ENCODE peak calls at places on chromosomes 16 and 17, in six cellular contexts. Y, S, A, M, D and F are unnamed samples. For H3K4me1, the result is how much of the 10 kb centered on the place peaks cover.

GRCh38 chr17:29444589-29444988 is 54.4 kb downstream of the TAOK1 start:
- DNase-seq in S (no peak), M (no peak), D (no peak), Y (no peak), A (no peak), F (no peak)

GRCh38 chr16:25716186-25716585 is 24.4 kb downstream of the HS3ST4 start:
- DNase-seq in M (no peak), Y (no peak), A (no peak), D (no peak), S (no peak), F (no peak)

GRCh38 chr17:48293319-48294192 is 136.5 kb downstream of the SKAP1 start:
- DNase-seq in M (no peak), Y (no peak), S (no peak), A (no peak), D (no peak), F (no peak)

GRCh38 chr17:57045868-57046671 is 39.0 kb upstream of the AKAP1 start:
- DNase-seq in S (no peak), A (peak), Y (no peak), M (peak), D (peak), F (peak)

GRCh38 chr17:50577451-50577954 is 17.0 kb downstream of the CACNA1G start:
- DNase-seq in D (no peak), Y (no peak), M (no peak), S (no peak), A (no peak), F (no peak)

GRCh38 chr16:59665618-59666220 is 931.6 kb upstream of the GOT2 start:
- DNase-seq in S (no peak), Y (no peak), D (no peak), A (no peak), M (no peak), F (no peak)

GRCh38 chr17:81404557-81405165 is 9.4 kb downstream of the BAHCC1 start:
- DNase-seq in S (no peak), D (no peak), M (no peak), A (no peak), Y (no peak), F (no peak)

GRCh38 chr16:85851034-85851780 is 47.8 kb upstream of the IRF8 start:
- DNase-seq in Y (no peak), M (no peak), S (no peak), A (no peak), D (no peak), F (no peak)

GRCh38 chr16:68128577-68129305 is 43.6 kb downstream of the NFATC3 start:
- DNase-seq in D (no peak), A (no peak), S (peak), M (no peak), Y (no peak), F (no peak)

GRCh38 chr16:70782237-70782636 is 18.7 kb downstream of the VAC14 start:
- DNase-seq in D (no peak), S (no peak), M (no peak), A (no peak), Y (no peak), F (no peak)

GRCh38 chr16:10950393-10950792 is 6.0 kb downstream of the CLEC16A start:
- DNase-seq in Y (no peak), A (no peak), D (no peak), S (no peak), M (no peak), F (no peak)
- H3K4me1 ChIP-seq in Y (under half), A (under half), D (under half), S (under half), M (under half), F (under half)

GRCh38 chr17:45172541-45173286 is 11.0 kb downstream of the HEXIM2 start:
- DNase-seq in D (peak), Y (peak), M (peak), S (no peak), A (peak), F (peak)
- H3K4me3 ChIP-seq in D (peak), Y (no peak), M (no peak), S (no peak), A (peak), F (peak)

DNA sequence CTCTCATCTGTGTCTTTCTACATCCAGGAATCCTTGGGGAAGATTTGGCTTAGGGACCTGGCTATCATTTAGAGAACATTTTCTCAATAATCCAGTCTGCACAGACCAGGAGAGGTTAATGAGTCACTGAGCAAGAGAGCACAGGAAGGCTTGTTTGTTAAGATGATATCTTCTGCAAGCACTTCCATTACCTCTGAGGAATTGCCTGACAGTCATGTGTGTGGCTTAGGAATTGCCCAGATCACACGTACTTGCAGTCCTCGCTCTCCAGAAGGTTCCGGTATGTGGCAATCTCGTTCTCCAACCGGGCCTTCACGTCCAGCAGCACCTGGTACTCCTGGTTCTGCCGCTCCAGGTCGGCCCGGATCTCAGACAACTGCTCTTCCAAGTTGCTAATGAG is 3.3 kb downstream of the KRT37 start:
- DNase-seq in Y (no peak), M (no peak), S (no peak), D (no peak), A (no peak), F (no peak)
- H3K4me1 ChIP-seq in Y (under half), M (under half), S (under half), D (under half), A (under half), F (under half)

GRCh38 chr16:4846901-4847773 is at the start of the genes GLYR1 and UBN1:
- DNase-seq in D (peak), S (peak), Y (peak), M (peak), A (peak), F (peak)
- H3K4me3 ChIP-seq in D (peak), S (peak), Y (peak), M (peak), A (peak), F (peak)

DNA sequence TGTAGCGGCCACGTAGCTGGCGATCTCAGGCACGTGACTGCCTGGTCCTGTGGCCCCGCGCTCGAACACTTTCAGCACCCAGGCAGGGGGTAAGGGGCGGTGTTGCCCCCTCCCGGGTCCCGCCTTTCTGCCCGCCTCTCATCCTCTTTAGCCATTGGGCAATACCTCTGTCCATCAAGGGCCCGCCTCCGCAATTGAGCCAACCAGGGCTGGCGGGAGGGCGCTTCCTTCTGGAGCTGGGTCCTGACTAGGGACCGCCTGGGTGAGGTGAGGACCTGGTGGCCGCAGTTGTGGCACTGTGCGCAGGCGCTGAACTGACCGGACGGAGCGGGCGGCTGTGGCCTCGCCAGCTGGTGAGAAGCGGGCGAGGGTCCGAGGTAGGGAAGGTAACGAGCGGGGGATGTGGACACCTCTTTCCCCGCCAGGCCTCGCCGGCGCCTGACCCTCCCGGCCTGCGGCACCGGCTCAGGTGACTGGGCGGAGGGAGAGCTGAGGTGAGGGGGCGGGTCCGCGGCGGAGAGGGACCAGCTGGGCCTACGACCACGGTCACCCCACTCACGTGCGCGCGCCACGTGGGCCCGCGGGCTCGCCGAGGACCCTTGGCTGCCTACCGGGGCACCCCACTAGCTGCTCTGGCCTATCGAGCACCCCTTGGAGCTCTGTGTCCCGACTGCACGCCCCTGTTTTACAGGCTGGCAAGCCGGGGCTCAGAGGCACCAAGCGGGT is at the start of gene PDP2:
- DNase-seq in D (peak), Y (peak), M (peak), S (peak), A (peak), F (peak)
- H3K4me1 ChIP-seq in D (under half), Y (under half), M (under half), S (under half), A (under half), F (under half)

GRCh38 chr17:77433385-77434135 is 292.8 kb downstream of the SEC14L1 start:
- DNase-seq in M (peak), S (no peak), D (no peak), Y (no peak), A (peak), F (no peak)
- H3K4me3 ChIP-seq in M (no peak), S (no peak), D (no peak), Y (no peak), A (no peak), F (peak)

DNA sequence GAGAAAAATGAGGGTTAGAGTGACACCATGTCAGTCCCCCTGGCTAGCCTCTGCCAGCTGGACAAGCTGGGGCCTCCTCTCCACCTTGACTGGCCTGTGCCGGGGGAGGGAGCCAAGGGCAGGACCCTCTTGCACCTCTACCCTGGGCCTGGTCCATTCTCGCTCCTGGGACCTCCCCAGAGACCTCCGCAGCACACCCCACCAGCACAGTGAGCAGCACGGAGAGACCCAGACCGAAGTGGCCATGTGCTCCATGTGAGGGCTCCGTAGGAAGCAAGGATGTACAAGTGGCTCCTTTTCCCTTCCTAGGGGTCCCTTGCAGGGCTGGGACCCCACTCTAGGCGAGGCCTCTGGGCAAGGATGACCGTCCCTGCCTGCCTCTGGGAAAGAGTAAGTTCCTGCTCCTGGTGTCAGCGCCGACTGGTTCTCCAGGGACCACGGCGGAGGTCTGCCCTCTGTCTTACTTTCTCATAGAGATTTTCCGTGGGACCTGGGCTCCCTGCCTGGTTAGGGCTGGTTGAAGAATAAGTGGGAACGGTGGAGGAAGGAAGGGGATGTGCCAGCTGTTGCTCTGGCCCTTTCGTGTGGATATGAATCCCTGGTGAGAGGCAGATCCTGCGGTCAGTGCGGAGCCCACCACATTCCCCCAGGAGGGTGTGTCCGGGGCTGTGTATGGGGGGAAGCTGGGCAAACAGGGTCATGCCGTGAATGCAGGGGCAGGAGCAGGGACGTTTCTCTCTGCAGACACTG is 124.2 kb downstream of the METRNL start:
- DNase-seq in A (peak), Y (peak), M (peak), D (peak), S (no peak), F (no peak)
- H3K4me1 ChIP-seq in A (under half), Y (under half), M (under half), D (under half), S (under half), F (under half)

GRCh38 chr16:51134876-51135275 is 16.2 kb downstream of the SALL1 start:
- DNase-seq in M (no peak), A (no peak), D (no peak), S (no peak), Y (no peak), F (no peak)
- H3K4me3 ChIP-seq in M (no peak), A (no peak), D (no peak), S (no peak), Y (no peak), F (no peak)